ENCODE peak calls at places on chromosomes 13 and 19, in six cellular contexts. One of them, this sample, is unnamed.

GRCh38 chr13:30413842-30414241 is 8.5 kb upstream of the UBE2L5 start:
- DNase-seq in A549: no peak
- DNase-seq in fibroblast of the aortic adventitia: no peak
- DNase-seq in AG04450: no peak
- DNase-seq in astrocyte of the spinal cord: no peak
- DNase-seq in GM23338: no peak
- DNase-seq in this sample: no peak

GRCh38 chr13:30744056-30744684 is 8.8 kb downstream of the ALOX5AP start:
- DNase-seq in A549: peak
- DNase-seq in fibroblast of the aortic adventitia: no peak
- DNase-seq in AG04450: no peak
- DNase-seq in astrocyte of the spinal cord: peak
- DNase-seq in GM23338: no peak
- DNase-seq in this sample: peak

GRCh38 chr13:96089749-96090239 is at the start of gene HS6ST3:
- DNase-seq in A549: peak
- DNase-seq in fibroblast of the aortic adventitia: no peak
- DNase-seq in AG04450: no peak
- DNase-seq in astrocyte of the spinal cord: peak
- DNase-seq in GM23338: peak
- DNase-seq in this sample: no peak

GRCh38 chr13:43596924-43597598 is 189.7 kb downstream of the ENOX1 start:
- DNase-seq in A549: no peak
- DNase-seq in fibroblast of the aortic adventitia: no peak
- DNase-seq in AG04450: no peak
- DNase-seq in astrocyte of the spinal cord: no peak
- DNase-seq in GM23338: no peak
- DNase-seq in this sample: no peak

GRCh38 chr13:108984251-108984920 is 355.0 kb downstream of the MYO16 start:
- DNase-seq in A549: no peak
- DNase-seq in fibroblast of the aortic adventitia: no peak
- DNase-seq in AG04450: no peak
- DNase-seq in astrocyte of the spinal cord: no peak
- DNase-seq in GM23338: no peak
- DNase-seq in this sample: no peak

GRCh38 chr13:77859450-77859849 is 59.2 kb downstream of the EDNRB start:
- DNase-seq in A549: peak
- DNase-seq in fibroblast of the aortic adventitia: peak
- DNase-seq in AG04450: peak
- DNase-seq in astrocyte of the spinal cord: no peak
- DNase-seq in GM23338: no peak
- DNase-seq in this sample: no peak

GRCh38 chr19:15110418-15110815 is 3.2 kb downstream of the SYDE1 start:
- DNase-seq in A549: no peak
- DNase-seq in fibroblast of the aortic adventitia: no peak
- DNase-seq in AG04450: no peak
- DNase-seq in astrocyte of the spinal cord: no peak
- DNase-seq in GM23338: no peak
- DNase-seq in this sample: no peak

GRCh38 chr19:45527731-45528130 is 20.5 kb downstream of the VASP start:
- DNase-seq in A549: no peak
- DNase-seq in fibroblast of the aortic adventitia: no peak
- DNase-seq in AG04450: no peak
- DNase-seq in astrocyte of the spinal cord: no peak
- DNase-seq in GM23338: peak
- DNase-seq in this sample: no peak

GRCh38 chr13:33204130-33204927 is 81.2 kb downstream of the STARD13 start:
- DNase-seq in A549: no peak
- DNase-seq in fibroblast of the aortic adventitia: peak
- DNase-seq in AG04450: no peak
- DNase-seq in astrocyte of the spinal cord: peak
- DNase-seq in GM23338: no peak
- DNase-seq in this sample: no peak

GRCh38 chr13:59914556-59914955 is 249.2 kb downstream of the DIAPH3 start:
- DNase-seq in A549: peak
- DNase-seq in fibroblast of the aortic adventitia: peak
- DNase-seq in AG04450: peak
- DNase-seq in astrocyte of the spinal cord: peak
- DNase-seq in GM23338: no peak
- DNase-seq in this sample: no peak

GRCh38 chr19:48698046-48698445 is 2.3 kb downstream of the FUT2 start:
- DNase-seq in A549: no peak
- DNase-seq in fibroblast of the aortic adventitia: peak
- DNase-seq in AG04450: no peak
- DNase-seq in astrocyte of the spinal cord: peak
- DNase-seq in GM23338: no peak
- DNase-seq in this sample: no peak

GRCh38 chr13:97316390-97316789 is 94.3 kb downstream of the MBNL2 start:
- DNase-seq in A549: no peak
- DNase-seq in fibroblast of the aortic adventitia: no peak
- DNase-seq in AG04450: no peak
- DNase-seq in astrocyte of the spinal cord: no peak
- DNase-seq in GM23338: no peak
- DNase-seq in this sample: no peak

GRCh38 chr13:113835461-113836274 is 28.2 kb downstream of the GAS6 start:
- DNase-seq in A549: peak
- DNase-seq in fibroblast of the aortic adventitia: peak
- DNase-seq in AG04450: peak
- DNase-seq in astrocyte of the spinal cord: peak
- DNase-seq in GM23338: no peak
- DNase-seq in this sample: peak

GRCh38 chr19:39167461-39168257 is 29.1 kb upstream of the NCCRP1 start:
- DNase-seq in A549: no peak
- DNase-seq in fibroblast of the aortic adventitia: no peak
- DNase-seq in AG04450: no peak
- DNase-seq in astrocyte of the spinal cord: no peak
- DNase-seq in GM23338: peak
- DNase-seq in this sample: peak

GRCh38 chr13:76696370-76696769 is 189.8 kb downstream of the KCTD12 start:
- DNase-seq in A549: peak
- DNase-seq in fibroblast of the aortic adventitia: peak
- DNase-seq in AG04450: no peak
- DNase-seq in astrocyte of the spinal cord: peak
- DNase-seq in GM23338: no peak
- DNase-seq in this sample: no peak

GRCh38 chr19:30854661-30855060 is 482.5 kb downstream of the ZNF536 start:
- DNase-seq in A549: no peak
- DNase-seq in fibroblast of the aortic adventitia: no peak
- DNase-seq in AG04450: no peak
- DNase-seq in astrocyte of the spinal cord: no peak
- DNase-seq in GM23338: no peak
- DNase-seq in this sample: no peak

GRCh38 chr19:10887616-10888367 is 16.4 kb downstream of the CARM1 start:
- DNase-seq in A549: no peak
- DNase-seq in fibroblast of the aortic adventitia: no peak
- DNase-seq in AG04450: no peak
- DNase-seq in astrocyte of the spinal cord: no peak
- DNase-seq in GM23338: no peak
- DNase-seq in this sample: no peak

GRCh38 chr13:43988302-43988701 is 108.6 kb downstream of the LACC1 start:
- DNase-seq in A549: no peak
- DNase-seq in fibroblast of the aortic adventitia: peak
- DNase-seq in AG04450: no peak
- DNase-seq in astrocyte of the spinal cord: no peak
- DNase-seq in GM23338: no peak
- DNase-seq in this sample: no peak

GRCh38 chr13:48232420-48233096 is 448 bp upstream of the ITM2B start:
- DNase-seq in A549: peak
- DNase-seq in fibroblast of the aortic adventitia: no peak
- DNase-seq in AG04450: no peak
- DNase-seq in astrocyte of the spinal cord: peak
- DNase-seq in GM23338: peak
- DNase-seq in this sample: no peak

GRCh38 chr19:3613765-3614661 is 7.3 kb upstream of the TBXA2R start:
- DNase-seq in A549: no peak
- DNase-seq in fibroblast of the aortic adventitia: no peak
- DNase-seq in AG04450: no peak
- DNase-seq in astrocyte of the spinal cord: no peak
- DNase-seq in GM23338: no peak
- DNase-seq in this sample: no peak

GRCh38 chr19:17772172-17772571 is 20.9 kb downstream of the FCHO1 start:
- DNase-seq in A549: peak
- DNase-seq in fibroblast of the aortic adventitia: peak
- DNase-seq in AG04450: no peak
- DNase-seq in astrocyte of the spinal cord: no peak
- DNase-seq in GM23338: peak
- DNase-seq in this sample: no peak

GRCh38 chr13:44389856-44390255 is 16.2 kb downstream of the SERP2 start:
- DNase-seq in A549: no peak
- DNase-seq in fibroblast of the aortic adventitia: peak
- DNase-seq in AG04450: no peak
- DNase-seq in astrocyte of the spinal cord: no peak
- DNase-seq in GM23338: no peak
- DNase-seq in this sample: no peak

GRCh38 chr13:114264886-114265611 is 16.4 kb upstream of the UPF3A start:
- DNase-seq in A549: no peak
- DNase-seq in fibroblast of the aortic adventitia: peak
- DNase-seq in AG04450: no peak
- DNase-seq in astrocyte of the spinal cord: peak
- DNase-seq in GM23338: no peak
- DNase-seq in this sample: no peak

GRCh38 chr13:113474179-113474578 is 16.3 kb downstream of the DCUN1D2 start:
- DNase-seq in A549: no peak
- DNase-seq in fibroblast of the aortic adventitia: no peak
- DNase-seq in AG04450: no peak
- DNase-seq in astrocyte of the spinal cord: no peak
- DNase-seq in GM23338: no peak
- DNase-seq in this sample: peak

GRCh38 chr19:13633109-13633508 is 126.8 kb upstream of the CACNA1A start:
- DNase-seq in A549: no peak
- DNase-seq in fibroblast of the aortic adventitia: peak
- DNase-seq in AG04450: peak
- DNase-seq in astrocyte of the spinal cord: peak
- DNase-seq in GM23338: peak
- DNase-seq in this sample: no peak

GRCh38 chr19:42284641-42285341 is 15.7 kb downstream of the CIC start:
- DNase-seq in A549: no peak
- DNase-seq in fibroblast of the aortic adventitia: no peak
- DNase-seq in AG04450: no peak
- DNase-seq in astrocyte of the spinal cord: no peak
- DNase-seq in GM23338: peak
- DNase-seq in this sample: no peak

GRCh38 chr13:61954092-61954491 is 538.4 kb upstream of the PCDH20 start:
- DNase-seq in A549: peak
- DNase-seq in fibroblast of the aortic adventitia: no peak
- DNase-seq in AG04450: no peak
- DNase-seq in astrocyte of the spinal cord: peak
- DNase-seq in GM23338: peak
- DNase-seq in this sample: no peak

GRCh38 chr19:17385878-17386611 is 8.0 kb downstream of the CCDC194 start:
- DNase-seq in A549: peak
- DNase-seq in fibroblast of the aortic adventitia: peak
- DNase-seq in AG04450: no peak
- DNase-seq in astrocyte of the spinal cord: peak
- DNase-seq in GM23338: peak
- DNase-seq in this sample: peak

GRCh38 chr19:18464646-18465045 is 26.7 kb upstream of the ISYNA1 start:
- DNase-seq in A549: peak
- DNase-seq in fibroblast of the aortic adventitia: peak
- DNase-seq in AG04450: peak
- DNase-seq in astrocyte of the spinal cord: peak
- DNase-seq in GM23338: no peak
- DNase-seq in this sample: peak

GRCh38 chr19:18865106-18865972 is 30.6 kb downstream of the CERS1 start:
- DNase-seq in A549: no peak
- DNase-seq in fibroblast of the aortic adventitia: no peak
- DNase-seq in AG04450: no peak
- DNase-seq in astrocyte of the spinal cord: no peak
- DNase-seq in GM23338: no peak
- DNase-seq in this sample: peak

GRCh38 chr19:49142866-49143335 is 12.3 kb downstream of the HRC start:
- DNase-seq in A549: peak
- DNase-seq in fibroblast of the aortic adventitia: peak
- DNase-seq in AG04450: peak
- DNase-seq in astrocyte of the spinal cord: peak
- DNase-seq in GM23338: peak
- DNase-seq in this sample: peak

GRCh38 chr19:33684550-33685303 is 63.0 kb downstream of the CHST8 start:
- DNase-seq in A549: no peak
- DNase-seq in fibroblast of the aortic adventitia: no peak
- DNase-seq in AG04450: no peak
- DNase-seq in astrocyte of the spinal cord: no peak
- DNase-seq in GM23338: no peak
- DNase-seq in this sample: no peak

GRCh38 chr13:55963934-55964333 is 1176.8 kb upstream of the PRR20A start:
- DNase-seq in A549: no peak
- DNase-seq in fibroblast of the aortic adventitia: no peak
- DNase-seq in AG04450: no peak
- DNase-seq in astrocyte of the spinal cord: no peak
- DNase-seq in GM23338: no peak
- DNase-seq in this sample: no peak

GRCh38 chr19:1418951-1419735 is 11.8 kb downstream of the DAZAP1 start:
- DNase-seq in A549: no peak
- DNase-seq in fibroblast of the aortic adventitia: no peak
- DNase-seq in AG04450: no peak
- DNase-seq in astrocyte of the spinal cord: no peak
- DNase-seq in GM23338: no peak
- DNase-seq in this sample: no peak
- H3K4me3 ChIP-seq in A549: no peak
- H3K4me3 ChIP-seq in fibroblast of the aortic adventitia: no peak
- H3K4me3 ChIP-seq in AG04450: no peak
- H3K4me3 ChIP-seq in astrocyte of the spinal cord: no peak
- H3K4me3 ChIP-seq in GM23338: no peak
- H3K4me3 ChIP-seq in this sample: no peak

GRCh38 chr13:104532131-104532530 is 1465.9 kb upstream of the SLC10A2 start:
- DNase-seq in A549: no peak
- DNase-seq in fibroblast of the aortic adventitia: no peak
- DNase-seq in AG04450: no peak
- DNase-seq in astrocyte of the spinal cord: no peak
- DNase-seq in GM23338: no peak
- DNase-seq in this sample: no peak

GRCh38 chr13:104530741-104531140 is 1464.5 kb upstream of the SLC10A2 start:
- DNase-seq in A549: no peak
- DNase-seq in fibroblast of the aortic adventitia: no peak
- DNase-seq in AG04450: no peak
- DNase-seq in astrocyte of the spinal cord: peak
- DNase-seq in GM23338: no peak
- DNase-seq in this sample: no peak

GRCh38 chr13:104534847-104535246 is 1468.6 kb upstream of the SLC10A2 start:
- DNase-seq in A549: peak
- DNase-seq in fibroblast of the aortic adventitia: no peak
- DNase-seq in AG04450: no peak
- DNase-seq in astrocyte of the spinal cord: no peak
- DNase-seq in GM23338: peak
- DNase-seq in this sample: no peak
- TF ChIP-seq CTCF in A549: no peak
- TF ChIP-seq CTCF in fibroblast of the aortic adventitia: no peak
- TF ChIP-seq CTCF in AG04450: peak
- TF ChIP-seq CTCF in astrocyte of the spinal cord: peak
- TF ChIP-seq CTCF in GM23338: peak
- TF ChIP-seq CTCF in this sample: no peak

GRCh38 chr13:101623469-101624209 is 171.2 kb downstream of the ITGBL1 start:
- DNase-seq in A549: peak
- DNase-seq in fibroblast of the aortic adventitia: peak
- DNase-seq in AG04450: no peak
- DNase-seq in astrocyte of the spinal cord: peak
- DNase-seq in GM23338: no peak
- DNase-seq in this sample: no peak
- H3K4me3 ChIP-seq in A549: no peak
- H3K4me3 ChIP-seq in fibroblast of the aortic adventitia: no peak
- H3K4me3 ChIP-seq in AG04450: no peak
- H3K4me3 ChIP-seq in astrocyte of the spinal cord: no peak
- H3K4me3 ChIP-seq in GM23338: no peak
- H3K4me3 ChIP-seq in this sample: no peak

GRCh38 chr13:39783051-39783450 is 127.6 kb downstream of the COG6 start:
- DNase-seq in A549: no peak
- DNase-seq in fibroblast of the aortic adventitia: peak
- DNase-seq in AG04450: no peak
- DNase-seq in astrocyte of the spinal cord: no peak
- DNase-seq in GM23338: no peak
- DNase-seq in this sample: no peak
- TF ChIP-seq CTCF in A549: peak
- TF ChIP-seq CTCF in fibroblast of the aortic adventitia: no peak
- TF ChIP-seq CTCF in AG04450: no peak
- TF ChIP-seq CTCF in astrocyte of the spinal cord: no peak
- TF ChIP-seq CTCF in GM23338: no peak
- TF ChIP-seq CTCF in this sample: no peak